ENCODE peak calls at places on chromosomes 5 and 9, in seven cellular contexts. M is suprapubic skin; B is CD8-positive, alpha-beta T cell; R is heart left ventricle; E is IMR-90; O is tibial nerve; X is body of pancreas. P is an unnamed sample.

GRCh38 chr9:22210262-22210661 is 201.2 kb upstream of the CDKN2B start:
- DNase-seq in M (no peak), B (no peak), X (no peak), E (no peak), R (no peak), O (no peak), P (no peak)

GRCh38 chr9:135955981-135956797 is 5.0 kb downstream of the UBAC1 start:
- DNase-seq in E (no peak), B (no peak), O (no peak), R (no peak), M (no peak), X (no peak), P (no peak)

GRCh38 chr5:54651482-54652076 is 134.0 kb downstream of the SNX18 start:
- DNase-seq in B (no peak), R (peak; percentile 93), X (peak; percentile 90), O (peak; percentile 64), E (peak; percentile 41), M (peak; percentile 90), P (peak; percentile 98)

GRCh38 chr5:168603776-168604175 is 24.6 kb upstream of the PANK3 start:
- DNase-seq in O (no peak), R (no peak), B (no peak), M (no peak), X (no peak), E (no peak), P (no peak)

GRCh38 chr9:72383978-72384709 is 19.1 kb upstream of the ZFAND5 start:
- DNase-seq in R (no peak), O (no peak), E (peak; percentile 94), X (no peak), M (no peak), B (no peak), P (no peak)

GRCh38 chr9:120490888-120491595 is 88.9 kb downstream of the CDK5RAP2 start:
- DNase-seq in R (no peak), B (no peak), O (no peak), E (no peak), X (no peak), M (no peak), P (no peak)

GRCh38 chr5:39503148-39503547 is 78.4 kb upstream of the DAB2 start:
- DNase-seq in R (peak; percentile 45), X (peak; percentile 43), B (no peak), O (no peak), E (peak; percentile 75), M (no peak), P (no peak)

GRCh38 chr5:53041071-53041692 is 52.0 kb downstream of the ITGA2 start:
- DNase-seq in R (no peak), O (no peak), E (peak; percentile 65), X (no peak), B (no peak), M (no peak), P (no peak)

GRCh38 chr5:74660146-74660545 is 19.6 kb upstream of the ENC1 start:
- DNase-seq in X (no peak), B (no peak), O (no peak), E (peak; percentile 35), R (no peak), M (no peak), P (no peak)

GRCh38 chr9:69671904-69672827 is at the start of gene APBA1:
- DNase-seq in E (peak; percentile 56), O (peak; percentile 52), R (peak; percentile 57), X (peak; percentile 56), M (peak; percentile 67), B (peak; percentile 28), P (peak; percentile 85)

GRCh38 chr5:173743641-173744343 is 127.3 kb upstream of the BOD1 start:
- DNase-seq in O (no peak), R (no peak), X (no peak), B (no peak), E (no peak), M (no peak), P (no peak)

GRCh38 chr9:133115604-133116345 is 5.3 kb downstream of the RALGDS start:
- DNase-seq in O (no peak), B (no peak), E (peak; percentile 63), M (peak; percentile 80), R (peak; percentile 30), X (no peak), P (no peak)

GRCh38 chr5:77645158-77645994 is 6.9 kb upstream of the OTP start:
- DNase-seq in E (no peak), B (no peak), M (no peak), X (peak; percentile 27), R (no peak), O (no peak), P (no peak)

GRCh38 chr5:116401546-116401945 is 173.1 kb downstream of the SEMA6A start:
- DNase-seq in B (no peak), M (no peak), X (no peak), R (no peak), O (no peak), E (no peak), P (no peak)
- H3K27ac ChIP-seq in B (no peak overlapping the region), M (no peak overlapping the region), X (no peak overlapping the region), R (no peak overlapping the region), O (no peak overlapping the region), E (no peak overlapping the region), P (no peak overlapping the region)

GRCh38 chr5:83022334-83022733 is 54.9 kb downstream of the TMEM167A start:
- DNase-seq in R (no peak), B (no peak), X (no peak), M (no peak), O (no peak), E (no peak), P (no peak)
- H3K27ac ChIP-seq in R (no peak overlapping the region), B (no peak overlapping the region), X (no peak overlapping the region), M (no peak overlapping the region), O (no peak overlapping the region), E (no peak overlapping the region), P (no peak overlapping the region)

GRCh38 chr5:149546974-149547373 is 4.3 kb downstream of the CSNK1A1 start:
- DNase-seq in X (no peak), B (no peak), R (no peak), M (no peak), O (no peak), E (no peak), P (no peak)
- H3K27ac ChIP-seq in X (no peak overlapping the region), B (no peak overlapping the region), R (no peak overlapping the region), M (peak overlapping the region; percentile 99), O (peak overlapping the region; percentile 20), E (no peak overlapping the region), P (peak overlapping the region; percentile 97)

DNA sequence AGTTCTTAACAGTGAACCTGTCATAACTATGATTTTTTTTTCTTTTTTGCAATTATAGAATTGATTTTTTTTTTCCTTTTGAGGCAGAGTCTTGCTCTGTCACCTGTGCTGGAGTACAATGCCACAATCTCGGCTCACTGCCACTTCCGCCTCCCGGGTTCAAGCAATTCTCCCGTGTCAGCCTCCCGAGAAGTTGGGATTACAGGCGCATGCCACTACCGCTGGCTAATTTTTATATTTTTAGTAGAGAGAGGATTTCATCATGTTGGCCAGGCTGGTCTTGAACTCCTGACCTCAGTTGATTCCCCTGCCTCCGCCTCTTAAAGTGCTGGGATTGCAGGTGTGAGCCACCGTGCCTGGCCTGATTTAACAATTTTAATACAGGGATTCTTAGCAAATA is 21.4 kb downstream of the UGCG start:
- DNase-seq in R (peak; percentile 37), E (no peak), O (no peak), X (peak; percentile 55), B (no peak), M (no peak), P (no peak)
- H3K27ac ChIP-seq in R (peak overlapping the region; percentile 5), E (no peak overlapping the region), O (no peak overlapping the region), X (peak overlapping the region; percentile 75), B (no peak overlapping the region), M (no peak overlapping the region), P (no peak overlapping the region)

DNA sequence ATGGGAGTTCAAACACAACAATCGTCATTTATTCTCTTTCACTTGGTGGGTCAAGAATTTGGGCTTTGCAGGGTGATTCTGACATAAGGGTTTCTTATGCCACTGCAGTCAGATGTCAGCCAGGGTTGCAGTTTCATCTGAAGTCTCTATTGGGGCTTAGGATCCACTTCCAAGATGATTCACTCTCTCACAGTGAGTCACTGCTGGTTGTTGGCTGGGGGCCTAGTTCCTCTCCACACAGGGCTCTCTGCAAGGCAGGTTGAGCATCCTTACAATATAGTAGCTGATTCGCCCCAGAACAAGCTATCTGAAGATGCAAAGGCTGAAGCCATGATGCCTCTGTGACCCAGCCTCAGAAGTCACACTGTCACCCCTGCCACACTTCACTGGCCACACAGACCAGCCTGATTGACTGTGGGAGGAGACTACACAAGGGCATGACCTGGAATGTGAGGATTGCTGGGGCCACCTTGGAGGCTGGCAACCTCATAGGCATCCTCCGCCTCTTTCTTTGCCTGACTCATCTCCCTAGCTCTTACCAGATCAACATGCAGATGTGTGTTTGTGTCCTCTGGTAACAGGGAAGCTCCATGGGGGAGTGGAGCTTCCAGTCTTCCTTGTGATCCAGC is 4.5 kb upstream of the CARD19 start:
- DNase-seq in O (no peak), R (peak; percentile 58), X (no peak), B (peak; percentile 59), M (peak; percentile 65), E (peak; percentile 90), P (peak; percentile 66)
- H3K27ac ChIP-seq in O (no peak overlapping the region), R (no peak overlapping the region), X (no peak overlapping the region), B (no peak overlapping the region), M (no peak overlapping the region), E (no peak overlapping the region), P (no peak overlapping the region)

GRCh38 chr9:122580360-122580759 is 2.8 kb downstream of the OR1L8 start:
- DNase-seq in M (no peak), X (no peak), O (no peak), R (no peak), E (peak; percentile 61), B (no peak), P (no peak)
- H3K27ac ChIP-seq in M (no peak overlapping the region), X (no peak overlapping the region), O (no peak overlapping the region), R (no peak overlapping the region), E (no peak overlapping the region), B (no peak overlapping the region), P (no peak overlapping the region)

GRCh38 chr9:131675437-131676022 is 64.3 kb downstream of the RAPGEF1 start:
- DNase-seq in M (no peak), O (no peak), B (no peak), R (no peak), X (no peak), E (no peak), P (no peak)
- H3K27ac ChIP-seq in M (peak overlapping the region; percentile 91), O (peak overlapping the region; percentile 85), B (no peak overlapping the region), R (peak overlapping the region; percentile 67), X (peak overlapping the region; percentile 65), E (no peak overlapping the region), P (peak overlapping the region; percentile 89)

P was measured in tibial artery.